ENCODE peak calls at places on chromosomes 7 and 10, in ten cellular contexts. One of them, this sample, is unnamed.

GRCh38 chr7:641269-641671 is 85.2 kb upstream of the DNAAF5 start:
- DNase-seq in endothelial cell of umbilical vein: no peak
- DNase-seq in pancreas: no peak
- DNase-seq in CD4-positive, alpha-beta T cell: no peak
- DNase-seq in activated CD8-positive, alpha-beta T cell treated with anti-CD3 and anti-CD28 coated beads for 36 hours: no peak
- DNase-seq in PC-9: no peak
- DNase-seq in endothelial cell: no peak
- DNase-seq in BJ: no peak
- DNase-seq in gastrocnemius medialis: no peak
- DNase-seq in Calu3: no peak
- DNase-seq in this sample: no peak

GRCh38 chr7:73932364-73932763 is 71.4 kb downstream of the TMEM270 start:
- DNase-seq in endothelial cell of umbilical vein: no peak
- DNase-seq in pancreas: no peak
- DNase-seq in CD4-positive, alpha-beta T cell: no peak
- DNase-seq in activated CD8-positive, alpha-beta T cell treated with anti-CD3 and anti-CD28 coated beads for 36 hours: no peak
- DNase-seq in PC-9: no peak
- DNase-seq in endothelial cell: no peak
- DNase-seq in BJ: no peak
- DNase-seq in gastrocnemius medialis: no peak
- DNase-seq in Calu3: no peak
- DNase-seq in this sample: peak

GRCh38 chr10:64041989-64042490 is 520.8 kb downstream of the REEP3 start:
- DNase-seq in endothelial cell of umbilical vein: no peak
- DNase-seq in pancreas: no peak
- DNase-seq in CD4-positive, alpha-beta T cell: no peak
- DNase-seq in activated CD8-positive, alpha-beta T cell treated with anti-CD3 and anti-CD28 coated beads for 36 hours: no peak
- DNase-seq in PC-9: no peak
- DNase-seq in endothelial cell: no peak
- DNase-seq in BJ: no peak
- DNase-seq in gastrocnemius medialis: no peak
- DNase-seq in Calu3: no peak
- DNase-seq in this sample: no peak

GRCh38 chr10:89373916-89374711 is 3.7 kb upstream of the IFIT1B start:
- DNase-seq in endothelial cell of umbilical vein: peak
- DNase-seq in pancreas: no peak
- DNase-seq in CD4-positive, alpha-beta T cell: no peak
- DNase-seq in activated CD8-positive, alpha-beta T cell treated with anti-CD3 and anti-CD28 coated beads for 36 hours: no peak
- DNase-seq in PC-9: peak
- DNase-seq in endothelial cell: no peak
- DNase-seq in BJ: peak
- DNase-seq in gastrocnemius medialis: peak
- DNase-seq in Calu3: peak
- DNase-seq in this sample: peak

GRCh38 chr7:82677493-82677892 is 233.9 kb upstream of the CACNA2D1 start:
- DNase-seq in endothelial cell of umbilical vein: no peak
- DNase-seq in pancreas: no peak
- DNase-seq in CD4-positive, alpha-beta T cell: peak
- DNase-seq in activated CD8-positive, alpha-beta T cell treated with anti-CD3 and anti-CD28 coated beads for 36 hours: peak
- DNase-seq in PC-9: no peak
- DNase-seq in endothelial cell: no peak
- DNase-seq in BJ: no peak
- DNase-seq in gastrocnemius medialis: no peak
- DNase-seq in Calu3: no peak
- DNase-seq in this sample: no peak

GRCh38 chr7:2710901-2711551 is 23.0 kb downstream of the AMZ1 start:
- DNase-seq in endothelial cell of umbilical vein: no peak
- DNase-seq in pancreas: no peak
- DNase-seq in CD4-positive, alpha-beta T cell: peak
- DNase-seq in activated CD8-positive, alpha-beta T cell treated with anti-CD3 and anti-CD28 coated beads for 36 hours: peak
- DNase-seq in PC-9: no peak
- DNase-seq in endothelial cell: no peak
- DNase-seq in BJ: no peak
- DNase-seq in gastrocnemius medialis: no peak
- DNase-seq in Calu3: no peak
- DNase-seq in this sample: no peak

GRCh38 chr7:141132671-141133070 is 58.8 kb downstream of the TMEM178B start:
- DNase-seq in endothelial cell of umbilical vein: no peak
- DNase-seq in pancreas: no peak
- DNase-seq in CD4-positive, alpha-beta T cell: no peak
- DNase-seq in activated CD8-positive, alpha-beta T cell treated with anti-CD3 and anti-CD28 coated beads for 36 hours: no peak
- DNase-seq in PC-9: no peak
- DNase-seq in endothelial cell: no peak
- DNase-seq in BJ: no peak
- DNase-seq in gastrocnemius medialis: no peak
- DNase-seq in Calu3: no peak
- DNase-seq in this sample: no peak

GRCh38 chr7:116924741-116925140 is 28.6 kb upstream of the ST7 start:
- DNase-seq in endothelial cell of umbilical vein: no peak
- DNase-seq in pancreas: no peak
- DNase-seq in CD4-positive, alpha-beta T cell: no peak
- DNase-seq in activated CD8-positive, alpha-beta T cell treated with anti-CD3 and anti-CD28 coated beads for 36 hours: no peak
- DNase-seq in PC-9: no peak
- DNase-seq in endothelial cell: no peak
- DNase-seq in BJ: no peak
- DNase-seq in gastrocnemius medialis: no peak
- DNase-seq in Calu3: no peak
- DNase-seq in this sample: no peak

GRCh38 chr10:50585921-50586739 is 37.6 kb downstream of the SGMS1 start:
- DNase-seq in endothelial cell of umbilical vein: peak
- DNase-seq in pancreas: no peak
- DNase-seq in CD4-positive, alpha-beta T cell: no peak
- DNase-seq in activated CD8-positive, alpha-beta T cell treated with anti-CD3 and anti-CD28 coated beads for 36 hours: no peak
- DNase-seq in PC-9: peak
- DNase-seq in endothelial cell: no peak
- DNase-seq in BJ: no peak
- DNase-seq in gastrocnemius medialis: no peak
- DNase-seq in Calu3: no peak
- DNase-seq in this sample: no peak

GRCh38 chr7:140304071-140304799 is 94.1 kb downstream of the SLC37A3 start:
- DNase-seq in endothelial cell of umbilical vein: peak
- DNase-seq in pancreas: no peak
- DNase-seq in CD4-positive, alpha-beta T cell: peak
- DNase-seq in activated CD8-positive, alpha-beta T cell treated with anti-CD3 and anti-CD28 coated beads for 36 hours: peak
- DNase-seq in PC-9: no peak
- DNase-seq in endothelial cell: no peak
- DNase-seq in BJ: no peak
- DNase-seq in gastrocnemius medialis: no peak
- DNase-seq in Calu3: no peak
- DNase-seq in this sample: no peak

GRCh38 chr7:44068054-44068453 is 2.7 kb upstream of the PGAM2 start:
- DNase-seq in endothelial cell of umbilical vein: no peak
- DNase-seq in pancreas: peak
- DNase-seq in CD4-positive, alpha-beta T cell: no peak
- DNase-seq in activated CD8-positive, alpha-beta T cell treated with anti-CD3 and anti-CD28 coated beads for 36 hours: no peak
- DNase-seq in PC-9: no peak
- DNase-seq in endothelial cell: no peak
- DNase-seq in BJ: no peak
- DNase-seq in gastrocnemius medialis: peak
- DNase-seq in Calu3: no peak
- DNase-seq in this sample: no peak

GRCh38 chr7:113282875-113283274 is 164.5 kb upstream of the SMIM30 start:
- DNase-seq in endothelial cell of umbilical vein: no peak
- DNase-seq in pancreas: no peak
- DNase-seq in CD4-positive, alpha-beta T cell: no peak
- DNase-seq in activated CD8-positive, alpha-beta T cell treated with anti-CD3 and anti-CD28 coated beads for 36 hours: no peak
- DNase-seq in PC-9: no peak
- DNase-seq in endothelial cell: no peak
- DNase-seq in BJ: no peak
- DNase-seq in gastrocnemius medialis: no peak
- DNase-seq in Calu3: no peak
- DNase-seq in this sample: no peak

GRCh38 chr7:64636386-64636785 is 29.5 kb upstream of the ZNF107 start:
- DNase-seq in endothelial cell of umbilical vein: no peak
- DNase-seq in pancreas: no peak
- DNase-seq in CD4-positive, alpha-beta T cell: no peak
- DNase-seq in activated CD8-positive, alpha-beta T cell treated with anti-CD3 and anti-CD28 coated beads for 36 hours: peak
- DNase-seq in PC-9: no peak
- DNase-seq in endothelial cell: no peak
- DNase-seq in BJ: no peak
- DNase-seq in gastrocnemius medialis: no peak
- DNase-seq in Calu3: no peak
- DNase-seq in this sample: no peak
- TF ChIP-seq CTCF in endothelial cell of umbilical vein: no peak
- TF ChIP-seq CTCF in pancreas: no peak
- TF ChIP-seq CTCF in CD4-positive, alpha-beta T cell: no peak
- TF ChIP-seq CTCF in activated CD8-positive, alpha-beta T cell treated with anti-CD3 and anti-CD28 coated beads for 36 hours: peak
- TF ChIP-seq CTCF in PC-9: peak
- TF ChIP-seq CTCF in endothelial cell: peak
- TF ChIP-seq CTCF in BJ: no peak
- TF ChIP-seq CTCF in gastrocnemius medialis: no peak
- TF ChIP-seq CTCF in Calu3: no peak
- TF ChIP-seq CTCF in this sample: peak

DNA sequence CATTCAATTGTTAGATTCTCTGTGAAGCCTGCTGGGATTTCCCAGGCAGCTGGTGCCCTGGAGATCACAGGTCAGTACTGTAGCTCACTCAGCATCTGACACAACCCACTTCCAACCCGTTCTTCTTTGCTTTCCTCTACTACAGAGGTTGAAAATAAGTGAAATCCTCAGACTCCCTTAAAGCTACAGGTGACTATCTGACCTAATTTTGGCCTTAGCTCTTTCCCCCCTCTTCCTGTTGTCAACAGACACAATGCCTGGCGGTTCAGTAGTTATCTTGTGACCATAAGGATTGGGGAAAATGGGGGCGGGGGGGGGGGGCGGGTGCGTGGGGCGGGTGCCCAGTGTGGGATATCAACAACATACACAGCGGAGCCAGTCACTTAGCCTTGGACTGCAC is 37.9 kb downstream of the MTPN start:
- DNase-seq in endothelial cell of umbilical vein: no peak
- DNase-seq in pancreas: no peak
- DNase-seq in CD4-positive, alpha-beta T cell: no peak
- DNase-seq in activated CD8-positive, alpha-beta T cell treated with anti-CD3 and anti-CD28 coated beads for 36 hours: no peak
- DNase-seq in PC-9: no peak
- DNase-seq in endothelial cell: no peak
- DNase-seq in BJ: no peak
- DNase-seq in gastrocnemius medialis: no peak
- DNase-seq in Calu3: no peak
- DNase-seq in this sample: no peak
- TF ChIP-seq CTCF in endothelial cell of umbilical vein: no peak
- TF ChIP-seq CTCF in pancreas: no peak
- TF ChIP-seq CTCF in CD4-positive, alpha-beta T cell: no peak
- TF ChIP-seq CTCF in activated CD8-positive, alpha-beta T cell treated with anti-CD3 and anti-CD28 coated beads for 36 hours: no peak
- TF ChIP-seq CTCF in PC-9: no peak
- TF ChIP-seq CTCF in endothelial cell: no peak
- TF ChIP-seq CTCF in BJ: no peak
- TF ChIP-seq CTCF in gastrocnemius medialis: no peak
- TF ChIP-seq CTCF in Calu3: no peak
- TF ChIP-seq CTCF in this sample: no peak

GRCh38 chr7:80847027-80847426 is 71.8 kb downstream of the SEMA3C start:
- DNase-seq in endothelial cell of umbilical vein: no peak
- DNase-seq in pancreas: no peak
- DNase-seq in CD4-positive, alpha-beta T cell: no peak
- DNase-seq in activated CD8-positive, alpha-beta T cell treated with anti-CD3 and anti-CD28 coated beads for 36 hours: no peak
- DNase-seq in PC-9: no peak
- DNase-seq in endothelial cell: no peak
- DNase-seq in BJ: no peak
- DNase-seq in gastrocnemius medialis: no peak
- DNase-seq in Calu3: no peak
- DNase-seq in this sample: no peak

GRCh38 chr7:80848841-80849240 is 70.0 kb downstream of the SEMA3C start:
- DNase-seq in endothelial cell of umbilical vein: no peak
- DNase-seq in pancreas: no peak
- DNase-seq in CD4-positive, alpha-beta T cell: no peak
- DNase-seq in activated CD8-positive, alpha-beta T cell treated with anti-CD3 and anti-CD28 coated beads for 36 hours: no peak
- DNase-seq in PC-9: no peak
- DNase-seq in endothelial cell: no peak
- DNase-seq in BJ: no peak
- DNase-seq in gastrocnemius medialis: no peak
- DNase-seq in Calu3: no peak
- DNase-seq in this sample: no peak

GRCh38 chr7:80847895-80848294 is 71.0 kb downstream of the SEMA3C start:
- DNase-seq in endothelial cell of umbilical vein: no peak
- DNase-seq in pancreas: no peak
- DNase-seq in CD4-positive, alpha-beta T cell: no peak
- DNase-seq in activated CD8-positive, alpha-beta T cell treated with anti-CD3 and anti-CD28 coated beads for 36 hours: no peak
- DNase-seq in PC-9: no peak
- DNase-seq in endothelial cell: no peak
- DNase-seq in BJ: no peak
- DNase-seq in gastrocnemius medialis: no peak
- DNase-seq in Calu3: no peak
- DNase-seq in this sample: no peak

GRCh38 chr7:80856769-80857168 is 62.1 kb downstream of the SEMA3C start:
- DNase-seq in endothelial cell of umbilical vein: no peak
- DNase-seq in pancreas: no peak
- DNase-seq in CD4-positive, alpha-beta T cell: no peak
- DNase-seq in activated CD8-positive, alpha-beta T cell treated with anti-CD3 and anti-CD28 coated beads for 36 hours: no peak
- DNase-seq in PC-9: no peak
- DNase-seq in endothelial cell: no peak
- DNase-seq in BJ: no peak
- DNase-seq in gastrocnemius medialis: no peak
- DNase-seq in Calu3: no peak
- DNase-seq in this sample: no peak

DNA sequence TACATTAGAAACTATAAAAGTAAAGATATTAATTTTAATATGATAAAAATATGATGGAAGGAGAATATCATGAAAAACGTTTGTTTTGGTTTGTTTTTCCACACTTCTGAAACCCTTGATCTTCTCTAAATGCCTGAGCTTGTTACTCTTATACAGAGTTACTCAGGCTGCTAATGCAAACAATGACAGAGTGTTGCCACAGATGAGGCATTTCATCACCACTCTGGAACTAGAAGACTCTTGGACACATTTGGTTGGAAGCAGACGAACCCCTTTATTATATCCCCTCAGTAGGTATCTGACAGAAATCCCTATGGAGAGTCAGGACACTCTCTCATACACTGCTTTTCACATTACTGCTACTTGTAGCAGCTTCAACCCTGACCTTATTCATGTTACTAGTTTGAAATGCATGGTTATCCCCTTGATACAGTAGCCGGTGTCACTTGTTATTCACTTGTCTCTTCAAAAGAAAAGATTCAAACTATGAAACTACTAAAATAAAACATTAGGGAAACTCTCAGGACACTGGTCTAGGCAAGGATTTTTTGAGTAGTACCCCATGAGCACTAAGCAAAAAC is 66.9 kb downstream of the SEMA3C start:
- DNase-seq in endothelial cell of umbilical vein: no peak
- DNase-seq in pancreas: no peak
- DNase-seq in CD4-positive, alpha-beta T cell: no peak
- DNase-seq in activated CD8-positive, alpha-beta T cell treated with anti-CD3 and anti-CD28 coated beads for 36 hours: no peak
- DNase-seq in PC-9: peak
- DNase-seq in endothelial cell: no peak
- DNase-seq in BJ: no peak
- DNase-seq in gastrocnemius medialis: no peak
- DNase-seq in Calu3: no peak
- DNase-seq in this sample: peak
- TF ChIP-seq CTCF in endothelial cell of umbilical vein: no peak
- TF ChIP-seq CTCF in pancreas: no peak
- TF ChIP-seq CTCF in CD4-positive, alpha-beta T cell: no peak
- TF ChIP-seq CTCF in activated CD8-positive, alpha-beta T cell treated with anti-CD3 and anti-CD28 coated beads for 36 hours: no peak
- TF ChIP-seq CTCF in PC-9: no peak
- TF ChIP-seq CTCF in endothelial cell: no peak
- TF ChIP-seq CTCF in BJ: no peak
- TF ChIP-seq CTCF in gastrocnemius medialis: no peak
- TF ChIP-seq CTCF in Calu3: no peak
- TF ChIP-seq CTCF in this sample: no peak

DNA sequence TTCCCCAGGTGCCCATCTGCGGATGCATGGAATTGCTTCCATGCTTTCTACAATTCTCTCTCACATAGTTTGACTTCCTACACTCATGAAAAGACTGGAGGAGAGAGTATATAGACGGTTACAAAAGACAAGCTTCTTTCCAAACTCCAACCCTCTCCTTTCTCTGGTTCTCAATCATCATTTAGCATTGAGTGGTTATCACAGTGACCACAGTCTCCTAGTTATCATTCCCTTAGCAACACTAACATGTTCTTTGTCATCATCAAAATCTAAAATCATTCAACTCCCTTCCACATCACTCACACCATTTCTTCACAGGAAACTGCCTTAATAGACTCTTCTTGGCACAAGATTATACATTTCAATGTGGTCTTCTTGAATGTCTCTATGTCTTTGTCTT is 126.4 kb downstream of the CNOT4 start:
- DNase-seq in endothelial cell of umbilical vein: no peak
- DNase-seq in pancreas: no peak
- DNase-seq in CD4-positive, alpha-beta T cell: no peak
- DNase-seq in activated CD8-positive, alpha-beta T cell treated with anti-CD3 and anti-CD28 coated beads for 36 hours: no peak
- DNase-seq in PC-9: no peak
- DNase-seq in endothelial cell: no peak
- DNase-seq in BJ: no peak
- DNase-seq in gastrocnemius medialis: no peak
- DNase-seq in Calu3: no peak
- DNase-seq in this sample: no peak
- TF ChIP-seq CTCF in endothelial cell of umbilical vein: no peak
- TF ChIP-seq CTCF in pancreas: no peak
- TF ChIP-seq CTCF in CD4-positive, alpha-beta T cell: no peak
- TF ChIP-seq CTCF in activated CD8-positive, alpha-beta T cell treated with anti-CD3 and anti-CD28 coated beads for 36 hours: no peak
- TF ChIP-seq CTCF in PC-9: no peak
- TF ChIP-seq CTCF in endothelial cell: no peak
- TF ChIP-seq CTCF in BJ: no peak
- TF ChIP-seq CTCF in gastrocnemius medialis: no peak
- TF ChIP-seq CTCF in Calu3: no peak
- TF ChIP-seq CTCF in this sample: no peak

This sample was measured in HFFc6.